ENCODE peak calls at places on chromosome 19, in four cellular contexts. F is stimulated activated naive CD8-positive, alpha-beta T cell treated with anti-CD3 and anti-CD28 coated beads, Interleukin-15, amount 100 ng/mL, for 72 hours; N is stimulated activated CD8-positive, alpha-beta memory T cell treated with anti-CD3 and anti-CD28 coated beads, Interleukin-7, amount 100 ng/mL, for 1 hour; K is NCI-H774. T is an unnamed sample.

GRCh38 chr19:50906217-50906616 is 5.0 kb downstream of the KLK4 start:
- DNase-seq in F (no peak), N (no peak), K (peak), T (no peak)

GRCh38 chr19:48196321-48196761 is 25.9 kb downstream of the ZSWIM9 start:
- DNase-seq in F (no peak), N (no peak), K (no peak), T (no peak)

GRCh38 chr19:18637644-18638630 is 1.1 kb downstream of the KLHL26 start:
- DNase-seq in F (no peak), N (no peak), K (peak), T (no peak)

GRCh38 chr19:31548941-31549340 is 199.7 kb upstream of the TSHZ3 start:
- DNase-seq in F (no peak), N (no peak), K (no peak), T (no peak)

GRCh38 chr19:18594096-18594823 is 5.7 kb downstream of the REX1BD start:
- DNase-seq in F (peak), N (peak), K (peak), T (no peak)

GRCh38 chr19:51022526-51022925 is 3.0 kb upstream of the KLK10 start:
- DNase-seq in F (no peak), N (no peak), K (no peak), T (no peak)

GRCh38 chr19:45400192-45400591 is 4.7 kb downstream of the PPP1R13L start:
- DNase-seq in F (no peak), N (no peak), K (no peak), T (no peak)

GRCh38 chr19:44689290-44690130 is 9.4 kb upstream of the CEACAM16 start:
- DNase-seq in F (peak), N (peak), K (peak), T (no peak)

GRCh38 chr19:18915639-18916038 is 3.5 kb downstream of the COPE start:
- DNase-seq in F (no peak), N (no peak), K (no peak), T (no peak)

GRCh38 chr19:58382997-58383603 is 2.3 kb upstream of the ZNF837 start:
- DNase-seq in F (no peak), N (no peak), K (no peak), T (no peak)

GRCh38 chr19:39115105-39115847 is 10.3 kb upstream of the PAK4 start:
- DNase-seq in F (no peak), N (no peak), K (no peak), T (no peak)

GRCh38 chr19:43594710-43595604 is 977 bp downstream of the IRGQ start:
- DNase-seq in F (peak), N (no peak), K (peak), T (no peak)

GRCh38 chr19:12872255-12872654 is 9.0 kb downstream of the DNASE2 start:
- DNase-seq in F (no peak), N (no peak), K (no peak), T (no peak)

GRCh38 chr19:44927746-44928145 is 13.3 kb downstream of the APOC1 start:
- DNase-seq in F (no peak), N (no peak), K (no peak), T (no peak)

GRCh38 chr19:14101003-14101545 is 10.5 kb upstream of the SAMD1 start:
- DNase-seq in F (no peak), N (no peak), K (no peak), T (no peak)

GRCh38 chr19:41548954-41549688 is 26.8 kb upstream of the CEACAM21 start:
- DNase-seq in F (peak), N (peak), K (no peak), T (peak)

GRCh38 chr19:13015361-13016231 is 20.3 kb downstream of the NFIX start:
- DNase-seq in F (no peak), N (no peak), K (no peak), T (no peak)

GRCh38 chr19:48728882-48729645 is 9.5 kb upstream of the MAMSTR start:
- DNase-seq in F (no peak), N (no peak), K (no peak), T (no peak)

GRCh38 chr19:38728752-38729541 is 15.3 kb downstream of the CAPN12 start:
- DNase-seq in F (no peak), N (no peak), K (no peak), T (no peak)

GRCh38 chr19:20662421-20663105 is 1.2 kb upstream of the ZNF626 start:
- DNase-seq in F (no peak), N (no peak), K (peak), T (no peak)

GRCh38 chr19:58034476-58034790 is 608 bp downstream of the ZSCAN1 start:
- DNase-seq in F (no peak), N (no peak), K (no peak), T (no peak)

GRCh38 chr19:11581740-11582139 is 4.3 kb upstream of the ACP5 start:
- DNase-seq in F (no peak), N (no peak), K (no peak), T (no peak)

GRCh38 chr19:38324431-38324830 is 4.8 kb downstream of the KCNK6 start:
- DNase-seq in F (no peak), N (no peak), K (no peak), T (no peak)

GRCh38 chr19:6586726-6587092 is 4.2 kb downstream of the CD70 start:
- DNase-seq in F (no peak), N (no peak), K (no peak), T (no peak)

GRCh38 chr19:1453525-1454371 is 3.8 kb downstream of the APC2 start:
- DNase-seq in F (no peak), N (no peak), K (peak), T (no peak)

GRCh38 chr19:13089139-13089856 is 13.4 kb downstream of the LYL1 start:
- DNase-seq in F (no peak), N (no peak), K (no peak), T (no peak)

GRCh38 chr19:55809381-55810058 is 22.3 kb downstream of the NLRP11 start:
- DNase-seq in F (peak), N (no peak), K (no peak), T (no peak)

GRCh38 chr19:14110650-14111049 is 6.9 kb downstream of the PRKACA start:
- DNase-seq in F (no peak), N (no peak), K (no peak), T (no peak)

GRCh38 chr19:9968820-9969687 is 32.7 kb upstream of the OLFM2 start:
- DNase-seq in F (no peak), N (no peak), K (no peak), T (no peak)

GRCh38 chr19:18282788-18283141 is 1.3 kb upstream of the JUND start:
- DNase-seq in F (peak), N (no peak), K (no peak), T (no peak)

GRCh38 chr19:36876993-36877938 is 26.6 kb downstream of the ZNF345 start:
- DNase-seq in F (no peak), N (no peak), K (no peak), T (no peak)

GRCh38 chr19:13078897-13079541 is 23.6 kb downstream of the LYL1 start:
- DNase-seq in F (no peak), N (no peak), K (no peak), T (no peak)

GRCh38 chr19:54473071-54473941 is at the start of gene CDC42EP5:
- DNase-seq in F (no peak), N (no peak), K (no peak), T (no peak)